ENCODE peak calls at places on chromosomes 4 and X, in nine cellular contexts. T is fibroblast of lung; A is heart right ventricle; L is left lung; W is body of pancreas; O is ovary; S is ascending aorta; V is CD8-positive, alpha-beta T cell; N is stomach. M is an unnamed sample.
A peak's percentile ranks its signal among the peaks of the same experiment; 100 is the strongest.

GRCh38 chr4:121155893-121156292 is 8.2 kb downstream of the TNIP3 start:
- DNase-seq in T (peak; percentile 85), W (no peak), V (no peak), L (no peak), A (no peak), N (no peak), S (no peak), O (no peak), M (peak; percentile 85)

GRCh38 chrX:84735025-84735424 is 232.8 kb upstream of the HDX start:
- DNase-seq in L (no peak), N (no peak), A (no peak), T (peak; percentile 6), W (no peak), V (no peak), S (no peak), O (no peak), M (no peak)

GRCh38 chr4:41575665-41576064 is 37.7 kb downstream of the LIMCH1 start:
- DNase-seq in S (no peak), A (no peak), V (no peak), W (no peak), L (no peak), O (no peak), N (no peak), T (no peak), M (no peak)

GRCh38 chr4:3819210-3819919 is 53.2 kb downstream of the ADRA2C start:
- DNase-seq in A (no peak), O (no peak), V (no peak), T (no peak), N (no peak), L (peak; percentile 66), W (no peak), S (no peak), M (no peak)

GRCh38 chr4:126708716-126709115 is 924.0 kb upstream of the INTU start:
- DNase-seq in N (no peak), S (no peak), L (no peak), W (no peak), T (no peak), O (no peak), V (no peak), A (no peak), M (no peak)

GRCh38 chrX:55777596-55777995 is 60.0 kb downstream of the RRAGB start:
- DNase-seq in V (no peak), O (no peak), A (no peak), W (no peak), S (no peak), N (no peak), T (no peak), L (no peak), M (no peak)

GRCh38 chrX:82163701-82164100 is 961.8 kb downstream of the SH3BGRL start:
- DNase-seq in S (no peak), L (no peak), N (no peak), T (no peak), A (no peak), W (no peak), V (no peak), O (no peak), M (no peak)

GRCh38 chrX:54473993-54474859 is 21.8 kb downstream of the FGD1 start:
- DNase-seq in L (no peak), T (no peak), O (no peak), S (no peak), A (no peak), W (no peak), V (no peak), N (no peak), M (no peak)

GRCh38 chr4:2842667-2843022 is 999 bp upstream of the ADD1 start:
- DNase-seq in W (no peak), O (no peak), T (no peak), A (no peak), S (no peak), V (no peak), L (no peak), N (peak; percentile 21), M (no peak)

GRCh38 chr4:11693693-11694092 is 265.0 kb upstream of the HS3ST1 start:
- DNase-seq in A (no peak), T (no peak), W (no peak), O (no peak), N (no peak), V (no peak), S (no peak), L (no peak), M (no peak)

GRCh38 chrX:54182194-54182863 is 725 bp downstream of the FAM120C start:
- DNase-seq in A (peak; percentile 49), N (peak; percentile 65), S (peak; percentile 82), L (peak; percentile 86), V (peak; percentile 74), O (peak; percentile 64), W (peak; percentile 64), T (peak; percentile 27), M (no peak)

GRCh38 chr4:108359130-108359709 is 190.5 kb upstream of the LEF1 start:
- DNase-seq in S (no peak), T (no peak), W (no peak), L (no peak), V (no peak), A (no peak), O (no peak), N (no peak), M (no peak)

GRCh38 chrX:10548681-10549080 is 71.7 kb downstream of the MID1 start:
- DNase-seq in S (no peak), L (no peak), N (no peak), O (no peak), A (no peak), V (no peak), T (no peak), W (no peak), M (no peak)

GRCh38 chrX:123851010-123851409 is 8.8 kb upstream of the XIAP start:
- DNase-seq in L (no peak), S (no peak), A (no peak), V (no peak), T (no peak), N (no peak), O (no peak), W (no peak), M (no peak)

GRCh38 chrX:107135076-107135964 is 16.7 kb upstream of the RBM41 start:
- DNase-seq in V (no peak), S (no peak), N (no peak), O (no peak), W (no peak), A (no peak), L (no peak), T (peak; percentile 74), M (peak; percentile 44)

GRCh38 chrX:1592128-1592862 is 891 bp downstream of the AKAP17A start:
- DNase-seq in L (peak; percentile 85), N (peak; percentile 26), V (peak; percentile 53), O (peak; percentile 66), T (peak; percentile 12), S (no peak), A (no peak), W (no peak), M (peak; percentile 11)

GRCh38 chrX:12868747-12869146 is 1.9 kb downstream of the TLR7 start:
- DNase-seq in V (no peak), A (no peak), N (no peak), S (no peak), O (no peak), T (no peak), W (no peak), L (no peak), M (no peak)

GRCh38 chr4:93384897-93385296 is 443.7 kb upstream of the ATOH1 start:
- DNase-seq in A (no peak), L (no peak), T (peak; percentile 43), O (no peak), V (no peak), S (no peak), W (no peak), N (no peak), M (peak; percentile 33)

GRCh38 chr4:126512998-126513397 is 1119.8 kb upstream of the INTU start:
- DNase-seq in S (no peak), N (no peak), V (no peak), T (no peak), O (no peak), A (no peak), L (no peak), W (no peak), M (no peak)

DNA sequence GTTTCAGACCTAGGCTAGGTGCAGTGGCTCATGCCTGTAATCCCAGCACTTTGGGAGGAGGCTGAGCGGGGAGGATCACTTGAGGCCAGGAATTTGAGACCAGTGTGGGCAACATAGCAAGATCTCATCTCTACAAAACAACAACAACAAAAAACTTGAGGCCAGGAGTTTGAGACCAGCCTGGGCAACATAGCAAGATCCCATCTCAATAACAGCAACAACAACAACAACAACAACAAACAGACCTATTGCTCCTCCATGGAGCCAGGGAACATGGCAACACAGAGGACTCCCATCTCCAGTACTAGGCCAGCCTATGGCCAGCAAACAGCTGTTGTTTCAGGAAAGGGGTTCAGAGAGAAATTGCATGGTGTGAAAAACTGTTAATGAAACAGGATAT is 43.4 kb downstream of the SLC16A2 start:
- DNase-seq in A (no peak), L (no peak), T (no peak), N (no peak), W (no peak), O (no peak), V (no peak), S (no peak), M (no peak)
- H3K4me3 ChIP-seq in A (no peak overlapping the region), L (no peak overlapping the region), T (no peak overlapping the region), N (no peak overlapping the region), W (no peak overlapping the region), O (no peak overlapping the region), V (no peak overlapping the region), S (no peak overlapping the region), M (no peak overlapping the region)

GRCh38 chr4:148425327-148426110 is 16.7 kb downstream of the NR3C2 start:
- DNase-seq in W (no peak), S (no peak), O (no peak), A (no peak), V (no peak), T (no peak), N (no peak), L (no peak), M (no peak)
- TF ChIP-seq CTCF in W (no peak), S (no peak), O (no peak), A (no peak), V (peak; percentile 28), T (peak; percentile 11), N (no peak), L (no peak), M (no peak)

GRCh38 chr4:52915131-52915645 is 53.1 kb downstream of the RASL11B start:
- DNase-seq in L (no peak), A (no peak), V (no peak), N (no peak), S (no peak), W (no peak), T (no peak), O (no peak), M (no peak)
- H3K27ac ChIP-seq in L (no peak overlapping the region), A (no peak overlapping the region), V (no peak overlapping the region), N (peak overlapping the region; percentile 68), S (no peak overlapping the region), W (no peak overlapping the region), T (no peak overlapping the region), O (no peak overlapping the region), M (no peak overlapping the region)

DNA sequence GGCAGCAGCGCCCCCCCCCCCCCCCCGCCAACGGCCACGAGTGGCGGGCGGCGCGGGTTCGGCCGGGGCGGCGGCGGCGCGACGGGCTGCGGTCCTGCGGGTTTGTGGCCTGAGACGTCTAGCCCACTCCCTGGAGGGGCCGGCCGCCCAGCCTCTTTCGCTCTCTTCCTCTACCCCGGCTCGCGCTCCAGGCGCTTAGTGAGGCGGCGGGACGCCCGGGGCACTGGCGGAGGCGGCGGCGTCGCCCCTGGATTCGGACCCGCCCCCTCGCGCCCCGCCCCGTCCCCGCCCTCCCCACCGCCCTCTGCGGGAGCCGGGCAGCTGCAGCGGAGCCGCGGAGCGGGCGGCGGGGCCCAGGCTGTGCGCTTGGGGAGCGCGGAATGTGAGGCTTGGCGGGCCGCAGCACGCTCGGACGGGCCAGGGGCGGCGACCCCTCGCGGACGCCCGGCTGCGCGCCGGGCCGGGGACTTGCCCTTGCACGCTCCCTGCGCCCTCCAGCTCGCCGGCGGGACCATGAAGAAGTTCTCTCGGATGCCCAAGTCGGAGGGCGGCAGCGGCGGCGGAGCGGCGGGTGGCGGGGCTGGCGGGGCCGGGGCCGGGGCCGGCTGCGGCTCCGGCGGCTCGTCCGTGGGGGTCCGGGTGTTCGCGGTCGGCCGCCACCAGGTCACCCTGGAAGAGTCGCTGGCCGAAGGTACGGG is at the start of gene BMP2K:
- DNase-seq in T (peak; percentile 73), W (peak; percentile 83), V (peak; percentile 88), N (peak; percentile 83), S (peak; percentile 83), A (peak; percentile 81), L (peak; percentile 96), O (peak; percentile 87), M (peak; percentile 41)
- H3K4me3 ChIP-seq in T (peak within 1 kb of the TSS; percentile 88), W (peak within 1 kb of the TSS; percentile 79), V (peak within 1 kb of the TSS; percentile 87), N (peak within 1 kb of the TSS; percentile 91), S (peak within 1 kb of the TSS; percentile 73), A (peak within 1 kb of the TSS; percentile 93), L (peak within 1 kb of the TSS; percentile 60), O (peak within 1 kb of the TSS; percentile 70), M (peak within 1 kb of the TSS; percentile 72)